ENCODE peak calls at places on chromosomes 3 and 15, in ten cellular contexts. P, O, K, R, F, G, D, Z, Y and B are unnamed samples.

GRCh38 chr3:14206548-14207177 is 28.0 kb downstream of the LSM3 start:
- DNase-seq in P (no peak), O (no peak), K (no peak), R (no peak), F (no peak), G (no peak), D (no peak), Z (no peak), Y (no peak), B (peak; percentile 41)

GRCh38 chr15:24916305-24917009 is 38.3 kb upstream of the SNRPN start:
- DNase-seq in P (no peak), O (peak; percentile 18), K (no peak), R (no peak), F (no peak), G (no peak), D (no peak), Z (peak; percentile 56), Y (no peak), B (no peak)

GRCh38 chr15:72685301-72685924 is 569 bp downstream of the HIGD2B start:
- DNase-seq in P (no peak), O (no peak), K (no peak), R (no peak), F (no peak), G (no peak), D (no peak), Z (no peak), Y (no peak), B (no peak)

GRCh38 chr3:74465652-74466415 is 148.6 kb downstream of the CNTN3 start:
- DNase-seq in P (no peak), O (no peak), K (no peak), R (no peak), F (no peak), G (peak; percentile 28), D (no peak), Z (no peak), Y (no peak), B (no peak)

GRCh38 chr3:160941885-160942494 is 163.2 kb downstream of the B3GALNT1 start:
- DNase-seq in P (peak; percentile 13), O (peak; percentile 52), K (no peak), R (no peak), F (peak; percentile 90), G (peak; percentile 68), D (peak; percentile 44), Z (peak; percentile 82), Y (peak; percentile 74), B (peak; percentile 18)

GRCh38 chr3:122443090-122443489 is 27.2 kb upstream of the WDR5B start:
- DNase-seq in P (no peak), O (no peak), K (no peak), R (no peak), F (no peak), G (no peak), D (no peak), Z (no peak), Y (no peak), B (no peak)

GRCh38 chr3:32959370-32959769 is 7.9 kb downstream of the CCR4 start:
- DNase-seq in P (no peak), O (no peak), K (no peak), R (no peak), F (peak; percentile 34), G (no peak), D (no peak), Z (no peak), Y (no peak), B (no peak)

GRCh38 chr3:99808163-99808794 is 9.4 kb upstream of the CMSS1 start:
- DNase-seq in P (peak; percentile 63), O (peak; percentile 34), K (peak; percentile 30), R (peak; percentile 54), F (no peak), G (peak; percentile 85), D (no peak), Z (peak; percentile 69), Y (peak; percentile 69), B (peak; percentile 36)

GRCh38 chr15:70669006-70669602 is 94.3 kb downstream of the UACA start:
- DNase-seq in P (no peak), O (no peak), K (no peak), R (no peak), F (no peak), G (no peak), D (no peak), Z (no peak), Y (no peak), B (no peak)

GRCh38 chr3:171068658-171069057 is 42.1 kb upstream of the SLC2A2 start:
- DNase-seq in P (no peak), O (no peak), K (no peak), R (no peak), F (no peak), G (peak; percentile 29), D (no peak), Z (no peak), Y (no peak), B (no peak)